ENCODE peak calls at places on chromosome 9, in five cellular contexts. J is NCI-H1694; C is activated CD4-positive, alpha-beta T cell treated with anti-CD3 and anti-CD28 coated beads, Interleukin-2, amount 50 U/mL, for 1 hour; U is Panc1; Q is PC-3. I is an unnamed sample.

GRCh38 chr9:135948446-135948845 is 12.7 kb downstream of the UBAC1 start:
- DNase-seq in J (no peak), C (no peak), U (no peak), Q (no peak), I (no peak)

GRCh38 chr9:106799146-106799545 is 63.8 kb upstream of the ZNF462 start:
- DNase-seq in J (no peak), C (no peak), U (peak; percentile 4), Q (peak; percentile 71), I (no peak)

GRCh38 chr9:134591573-134591981 is 50.0 kb upstream of the COL5A1 start:
- DNase-seq in J (no peak), C (no peak), U (no peak), Q (no peak), I (no peak)

GRCh38 chr9:104881991-104882555 is 45.9 kb downstream of the ABCA1 start:
- DNase-seq in J (peak; percentile 6), C (no peak), U (no peak), Q (no peak), I (no peak)

GRCh38 chr9:30058463-30058862 is 2326.0 kb upstream of the ACO1 start:
- DNase-seq in J (no peak), C (no peak), U (no peak), Q (no peak), I (no peak)

GRCh38 chr9:16075695-16076094 is 522.9 kb downstream of the CCDC171 start:
- DNase-seq in J (no peak), C (no peak), U (no peak), Q (peak; percentile 52), I (no peak)

GRCh38 chr9:6632516-6633328 is 12.8 kb downstream of the GLDC start:
- DNase-seq in J (no peak), C (no peak), U (no peak), Q (no peak), I (no peak)

GRCh38 chr9:78985084-78985738 is 586.6 kb upstream of the TLE4 start:
- DNase-seq in J (no peak), C (no peak), U (no peak), Q (peak; percentile 46), I (no peak)

GRCh38 chr9:80885894-80886293 is 803.5 kb downstream of the TLE1 start:
- DNase-seq in J (peak; percentile 4), C (no peak), U (no peak), Q (peak; percentile 13), I (peak; percentile 0)

GRCh38 chr9:107455461-107456155 is 34.0 kb downstream of the KLF4 start:
- DNase-seq in J (no peak), C (no peak), U (no peak), Q (no peak), I (no peak)

GRCh38 chr9:32348289-32348688 is 36.2 kb upstream of the ACO1 start:
- DNase-seq in J (no peak), C (no peak), U (no peak), Q (no peak), I (no peak)

GRCh38 chr9:136342191-136343120 is 15.1 kb downstream of the GPSM1 start:
- DNase-seq in J (no peak), C (peak; percentile 51), U (no peak), Q (no peak), I (no peak)

GRCh38 chr9:130215341-130216119 is 43.3 kb downstream of the NCS1 start:
- DNase-seq in J (no peak), C (no peak), U (no peak), Q (no peak), I (no peak)

GRCh38 chr9:109444771-109445320 is 53.3 kb downstream of the PTPN3 start:
- DNase-seq in J (no peak), C (no peak), U (no peak), Q (no peak), I (no peak)

GRCh38 chr9:7549261-7549660 is 250.3 kb downstream of the DMAC1 start:
- DNase-seq in J (no peak), C (no peak), U (no peak), Q (no peak), I (peak; percentile 77)

GRCh38 chr9:84163227-84163626 is 177.3 kb downstream of the SLC28A3 start:
- DNase-seq in J (no peak), C (no peak), U (no peak), Q (no peak), I (no peak)

GRCh38 chr9:80873861-80874260 is 815.5 kb downstream of the TLE1 start:
- DNase-seq in J (no peak), C (no peak), U (no peak), Q (peak; percentile 37), I (no peak)

GRCh38 chr9:5910413-5911057 is 19.8 kb downstream of the MLANA start:
- DNase-seq in J (no peak), C (no peak), U (no peak), Q (no peak), I (no peak)

GRCh38 chr9:95373069-95373681 is 55.7 kb upstream of the FANCC start:
- DNase-seq in J (no peak), C (no peak), U (no peak), Q (peak; percentile 72), I (no peak)

GRCh38 chr9:100602302-100602930 is 24.5 kb downstream of the CAVIN4 start:
- DNase-seq in J (peak; percentile 42), C (no peak), U (no peak), Q (peak; percentile 65), I (peak; percentile 86)

GRCh38 chr9:115653231-115653630 is 500.4 kb upstream of the PAPPA start:
- DNase-seq in J (peak; percentile 34), C (no peak), U (no peak), Q (no peak), I (no peak)

GRCh38 chr9:130299785-130300615 is 34.4 kb downstream of the HMCN2 start:
- DNase-seq in J (no peak), C (no peak), U (no peak), Q (no peak), I (no peak)

GRCh38 chr9:100505564-100506159 is 32.7 kb downstream of the TMEFF1 start:
- DNase-seq in J (peak; percentile 15), C (peak; percentile 50), U (peak; percentile 12), Q (peak; percentile 87), I (no peak)

GRCh38 chr9:93701494-93702218 is 125.3 kb downstream of the PHF2 start:
- DNase-seq in J (no peak), C (no peak), U (no peak), Q (no peak), I (no peak)

GRCh38 chr9:10095208-10095607 is 517.6 kb downstream of the PTPRD start:
- DNase-seq in J (no peak), C (no peak), U (no peak), Q (no peak), I (no peak)

GRCh38 chr9:3136999-3137675 is 293.2 kb upstream of the PUM3 start:
- DNase-seq in J (no peak), C (no peak), U (no peak), Q (no peak), I (peak; percentile 64)

GRCh38 chr9:130010151-130010988 is 32.6 kb downstream of the FNBP1 start:
- DNase-seq in J (no peak), C (peak; percentile 42), U (no peak), Q (no peak), I (no peak)

GRCh38 chr9:98686961-98687855 is 21.5 kb downstream of the GABBR2 start:
- DNase-seq in J (no peak), C (no peak), U (no peak), Q (no peak), I (no peak)

GRCh38 chr9:5453673-5454072 is 3.3 kb downstream of the CD274 start:
- DNase-seq in J (no peak), C (no peak), U (no peak), Q (no peak), I (no peak)

GRCh38 chr9:134852906-134853654 is 27.5 kb upstream of the FCN2 start:
- DNase-seq in J (no peak), C (no peak), U (no peak), Q (no peak), I (no peak)

GRCh38 chr9:79664375-79664825 is 92.6 kb downstream of the TLE4 start:
- DNase-seq in J (no peak), C (no peak), U (no peak), Q (peak; percentile 50), I (no peak)

GRCh38 chr9:83557317-83557716 is 19.1 kb upstream of the FRMD3 start:
- DNase-seq in J (no peak), C (no peak), U (no peak), Q (no peak), I (no peak)